ENCODE peak calls at places on chromosomes 16 and 17, in seven cellular contexts. I is AG04450; C is GM23248; K is germinal center; E is endothelial cell of umbilical vein; R is HTR-8/SVneo; D is CD8-positive, alpha-beta T cell. U is an unnamed sample.
A peak's percentile ranks its signal among the peaks of the same experiment; 100 is the strongest.

GRCh38 chr17:2056221-2057129 is 1.6 kb downstream of the HIC1 start:
- DNase-seq in C (peak; percentile 71), K (peak; percentile 45), R (no peak), E (peak; percentile 37), I (no peak), D (peak; percentile 74), U (no peak)

GRCh38 chr17:36971508-36971907 is 22.8 kb downstream of the AATF start:
- DNase-seq in R (no peak), E (no peak), I (no peak), C (no peak), K (no peak), D (no peak), U (no peak)

GRCh38 chr16:22186517-22186916 is 19.6 kb upstream of the EEF2K start:
- DNase-seq in D (no peak), R (no peak), E (no peak), K (no peak), I (no peak), C (peak; percentile 11), U (no peak)

GRCh38 chr17:37570527-37571093 is 38.6 kb downstream of the SYNRG start:
- DNase-seq in I (peak; percentile 4), D (no peak), R (peak; percentile 88), E (peak; percentile 66), K (peak; percentile 18), C (peak; percentile 76), U (peak; percentile 91)

GRCh38 chr17:46108120-46108519 is 85.1 kb downstream of the KANSL1 start:
- DNase-seq in R (no peak), K (no peak), D (no peak), I (no peak), E (no peak), C (no peak), U (no peak)

GRCh38 chr17:57872536-57872935 is 22.7 kb upstream of the MRPS23 start:
- DNase-seq in C (no peak), D (no peak), I (no peak), E (no peak), R (no peak), K (no peak), U (no peak)

GRCh38 chr16:53022374-53022773 is 30.3 kb downstream of the CHD9NB start:
- DNase-seq in D (no peak), I (peak; percentile 7), E (peak; percentile 53), C (peak; percentile 74), K (no peak), R (peak; percentile 74), U (peak; percentile 61)

GRCh38 chr17:13395872-13396271 is 205.9 kb downstream of the HS3ST3A1 start:
- DNase-seq in E (no peak), C (peak; percentile 80), I (no peak), R (no peak), K (no peak), D (no peak), U (no peak)

GRCh38 chr16:53501216-53501859 is 1.7 kb downstream of the AKTIP start:
- DNase-seq in D (no peak), C (no peak), K (no peak), I (no peak), R (no peak), E (no peak), U (no peak)

GRCh38 chr16:47624563-47624962 is 163.4 kb downstream of the PHKB start:
- DNase-seq in I (no peak), R (no peak), D (no peak), C (no peak), K (no peak), E (no peak), U (no peak)

GRCh38 chr17:46092996-46093395 is 93.9 kb downstream of the STH start:
- DNase-seq in R (no peak), K (no peak), E (no peak), C (peak; percentile 13), I (no peak), D (no peak), U (no peak)

GRCh38 chr17:5897320-5897911 is 172.8 kb upstream of the WSCD1 start:
- DNase-seq in K (no peak), I (no peak), C (no peak), D (no peak), R (no peak), E (peak; percentile 47), U (no peak)

GRCh38 chr17:15456486-15456885 is 10.9 kb downstream of the CDRT4 start:
- DNase-seq in I (no peak), E (no peak), D (no peak), K (no peak), R (no peak), C (peak; percentile 52), U (no peak)

GRCh38 chr16:70437017-70437581 is 1.8 kb downstream of the ST3GAL2 start:
- DNase-seq in D (no peak), R (peak; percentile 93), K (no peak), C (peak; percentile 77), I (peak; percentile 77), E (peak; percentile 90), U (no peak)

GRCh38 chr17:51372345-51373004 is 112.1 kb downstream of the UTP18 start:
- DNase-seq in K (peak; percentile 60), D (no peak), I (no peak), C (peak; percentile 68), E (peak; percentile 71), R (peak; percentile 65), U (peak; percentile 60)

GRCh38 chr16:77043076-77043475 is 147.9 kb upstream of the MON1B start:
- DNase-seq in E (no peak), D (no peak), R (no peak), I (no peak), K (peak; percentile 31), C (peak; percentile 3), U (peak; percentile 51)

GRCh38 chr17:49898547-49899490 is 51.0 kb upstream of the TAC4 start:
- DNase-seq in I (no peak), E (peak; percentile 9), C (peak; percentile 41), R (peak; percentile 64), D (no peak), K (no peak), U (peak; percentile 26)

GRCh38 chr17:50903604-50904521 is 37.7 kb upstream of the TOB1 start:
- DNase-seq in C (peak; percentile 43), I (peak; percentile 45), D (no peak), E (no peak), R (no peak), K (peak; percentile 47), U (no peak)

GRCh38 chr17:142876-143784 is 5.8 kb downstream of the SCGB1C2 start:
- DNase-seq in I (no peak), K (no peak), D (no peak), C (no peak), E (no peak), R (no peak), U (no peak)

GRCh38 chr16:74199066-74199841 is 97.4 kb upstream of the PSMD7 start:
- DNase-seq in E (no peak), K (no peak), D (no peak), C (no peak), R (no peak), I (no peak), U (no peak)

GRCh38 chr16:31428277-31428597 is at the start of gene COX6A2:
- DNase-seq in E (no peak), C (no peak), K (no peak), I (no peak), D (no peak), R (no peak), U (no peak)

GRCh38 chr17:72984145-72984924 is 108.2 kb downstream of the SLC39A11 start:
- DNase-seq in I (peak; percentile 80), K (no peak), C (peak; percentile 68), R (peak; percentile 77), E (peak; percentile 81), D (no peak), U (peak; percentile 30)

GRCh38 chr17:45313927-45314760 is 2.7 kb downstream of the MAP3K14 start:
- DNase-seq in R (no peak), D (no peak), I (no peak), C (no peak), K (no peak), E (no peak), U (peak; percentile 46)

GRCh38 chr16:10828851-10829331 is 10.3 kb upstream of the TVP23A start:
- DNase-seq in C (peak; percentile 93), D (no peak), K (no peak), R (peak; percentile 32), I (peak; percentile 27), E (peak; percentile 92), U (peak; percentile 69)

GRCh38 chr16:50473375-50473945 is 74.7 kb upstream of the NKD1 start:
- DNase-seq in R (no peak), I (no peak), E (no peak), D (no peak), K (no peak), C (peak; percentile 24), U (peak; percentile 20)

GRCh38 chr16:31219154-31219741 is 2.3 kb upstream of the PYDC1 start:
- DNase-seq in E (no peak), D (no peak), C (no peak), I (no peak), R (no peak), K (no peak), U (no peak)

GRCh38 chr17:75983501-75984181 is 4.6 kb downstream of the TEN1 start:
- DNase-seq in C (peak; percentile 63), D (no peak), E (no peak), R (no peak), K (no peak), I (no peak), U (peak; percentile 19)

GRCh38 chr17:39564201-39564828 is 43.4 kb downstream of the NEUROD2 start:
- DNase-seq in I (no peak), E (no peak), R (no peak), D (no peak), C (no peak), K (no peak), U (no peak)

GRCh38 chr17:41567317-41567716 is 4.5 kb downstream of the KRT9 start:
- DNase-seq in E (no peak), K (no peak), D (no peak), R (no peak), C (no peak), I (no peak), U (no peak)

GRCh38 chr17:44004761-44005526 is 522 bp downstream of the NAGS start:
- DNase-seq in K (no peak), D (no peak), I (no peak), R (no peak), E (no peak), C (peak; percentile 45), U (no peak)

GRCh38 chr17:43560461-43561427 is 14.6 kb upstream of the ETV4 start:
- DNase-seq in E (no peak), I (no peak), D (no peak), C (peak; percentile 24), R (no peak), K (no peak), U (no peak)

GRCh38 chr17:47704116-47704515 is 10.2 kb downstream of the TBKBP1 start:
- DNase-seq in D (no peak), C (no peak), E (no peak), R (no peak), K (peak; percentile 47), I (no peak), U (no peak)

GRCh38 chr17:29749045-29749825 is 126.5 kb upstream of the CORO6 start:
- DNase-seq in R (no peak), E (no peak), D (no peak), C (no peak), I (no peak), K (no peak), U (no peak)

GRCh38 chr16:19382887-19383816 is 34.5 kb upstream of the TMC5 start:
- DNase-seq in E (no peak), D (no peak), R (no peak), C (no peak), K (no peak), I (no peak), U (no peak)

U was measured in ACHN.